ENCODE peak calls at places on chromosome 13, in four cellular contexts. I, O, Q and F are unnamed samples.

GRCh38 chr13:25214371-25215252 is 42.5 kb upstream of the AMER2 start:
- DNase-seq in I (no peak), O (no peak), Q (peak), F (no peak)

GRCh38 chr13:111317042-111317550 is 3.3 kb upstream of the TEX29 start:
- DNase-seq in I (no peak), O (no peak), Q (no peak), F (no peak)

GRCh38 chr13:97934590-97934989 is 18.9 kb upstream of the IPO5 start:
- DNase-seq in I (no peak), O (peak), Q (peak), F (no peak)

GRCh38 chr13:94620286-94620896 is 18.7 kb downstream of the GPR180 start:
- DNase-seq in I (no peak), O (peak), Q (peak), F (peak)

GRCh38 chr13:48244159-48244558 is 11.2 kb downstream of the ITM2B start:
- DNase-seq in I (no peak), O (no peak), Q (no peak), F (no peak)

GRCh38 chr13:111382411-111382810 is 62.0 kb downstream of the TEX29 start:
- DNase-seq in I (no peak), O (no peak), Q (no peak), F (no peak)

GRCh38 chr13:30235206-30235605 is 72.1 kb downstream of the KATNAL1 start:
- DNase-seq in I (no peak), O (no peak), Q (peak), F (no peak)

GRCh38 chr13:110702591-110703526 is 3.1 kb downstream of the CARS2 start:
- DNase-seq in I (no peak), O (peak), Q (peak), F (no peak)

GRCh38 chr13:23321534-23322241 is 111.8 kb downstream of the SACS start:
- DNase-seq in I (no peak), O (no peak), Q (peak), F (peak)

GRCh38 chr13:104769520-104769919 is 1703.3 kb upstream of the SLC10A2 start:
- DNase-seq in I (no peak), O (no peak), Q (no peak), F (peak)

GRCh38 chr13:104779311-104779710 is 1713.1 kb upstream of the SLC10A2 start:
- DNase-seq in I (no peak), O (no peak), Q (no peak), F (no peak)

DNA sequence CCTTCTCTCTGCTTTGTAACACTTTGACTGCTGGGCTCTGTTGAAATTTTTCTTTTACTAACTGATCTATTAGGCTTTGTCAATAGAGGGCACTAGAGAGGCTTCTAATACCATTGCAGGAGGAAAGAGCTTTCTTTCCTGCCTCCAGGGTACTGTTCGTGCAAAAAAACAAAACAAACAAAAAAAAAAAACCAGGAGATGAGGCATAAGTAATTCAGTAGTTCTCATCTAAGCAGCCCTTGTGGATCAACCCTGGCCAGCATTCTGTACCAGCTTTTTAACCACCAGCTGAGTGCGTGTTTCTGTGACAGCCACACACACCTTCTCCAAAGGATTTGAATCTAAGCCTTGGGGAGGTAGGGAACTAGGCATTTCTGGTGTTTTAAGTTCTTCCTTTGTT is 1707.6 kb upstream of the SLC10A2 start:
- DNase-seq in I (no peak), O (peak), Q (peak), F (no peak)
- TF ChIP-seq CTCF in I (peak), O (peak), Q (peak), F (peak)

GRCh38 chr13:60230593-60230992 is 66.9 kb upstream of the DIAPH3 start:
- DNase-seq in I (no peak), O (peak), Q (peak), F (no peak)

GRCh38 chr13:60221581-60221980 is 57.9 kb upstream of the DIAPH3 start:
- DNase-seq in I (no peak), O (no peak), Q (no peak), F (no peak)

GRCh38 chr13:60227168-60227567 is 63.4 kb upstream of the DIAPH3 start:
- DNase-seq in I (no peak), O (no peak), Q (peak), F (no peak)

GRCh38 chr13:60229708-60230272 is 66.1 kb upstream of the DIAPH3 start:
- DNase-seq in I (no peak), O (no peak), Q (peak), F (no peak)

GRCh38 chr13:60226507-60226906 is 62.8 kb upstream of the DIAPH3 start:
- DNase-seq in I (no peak), O (peak), Q (peak), F (peak)
- TF ChIP-seq CTCF in I (no peak), O (peak), Q (no peak), F (no peak)

DNA sequence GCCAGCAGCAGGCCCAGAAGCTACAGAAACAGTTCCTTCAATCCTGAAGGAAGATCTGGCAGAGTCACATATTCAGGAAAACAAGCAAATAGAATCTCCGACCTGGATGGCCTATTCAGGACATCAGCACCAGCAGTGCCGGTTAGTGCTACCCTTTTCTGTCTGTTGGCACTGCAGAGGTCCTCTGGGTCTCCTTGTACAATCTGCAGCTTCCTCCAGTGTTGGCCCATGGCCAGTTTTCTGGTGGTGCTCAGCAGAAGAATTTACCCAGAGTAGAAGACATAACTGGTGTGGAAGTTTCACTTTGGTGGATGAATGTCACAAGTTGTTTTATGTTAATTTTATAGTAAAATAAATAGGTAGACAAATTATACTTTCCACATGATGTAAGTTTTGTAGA is 498.1 kb downstream of the COG6 start:
- DNase-seq in I (no peak), O (no peak), Q (no peak), F (peak)
- TF ChIP-seq CTCF in I (no peak), O (no peak), Q (no peak), F (no peak)

GRCh38 chr13:37602743-37603381 is 4.3 kb upstream of the POSTN start:
- DNase-seq in I (no peak), O (peak), Q (peak), F (no peak)
- TF ChIP-seq CTCF in I (peak), O (peak), Q (peak), F (peak)

DNA sequence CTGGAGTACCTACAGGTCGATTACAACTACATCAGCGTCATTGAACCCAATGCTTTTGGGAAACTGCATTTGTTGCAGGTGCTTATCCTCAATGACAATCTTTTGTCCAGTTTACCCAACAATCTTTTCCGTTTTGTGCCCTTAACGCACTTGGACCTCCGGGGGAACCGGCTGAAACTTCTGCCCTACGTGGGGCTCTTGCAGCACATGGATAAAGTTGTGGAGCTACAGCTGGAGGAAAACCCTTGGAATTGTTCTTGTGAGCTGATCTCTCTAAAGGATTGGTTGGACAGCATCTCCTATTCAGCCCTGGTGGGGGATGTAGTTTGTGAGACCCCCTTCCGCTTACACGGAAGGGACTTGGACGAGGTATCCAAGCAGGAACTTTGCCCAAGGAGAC is 4.7 kb downstream of the SLITRK5 start:
- DNase-seq in I (no peak), O (no peak), Q (no peak), F (no peak)
- TF ChIP-seq CTCF in I (no peak), O (no peak), Q (no peak), F (no peak)

GRCh38 chr13:73948848-73949529 is 185.2 kb downstream of the KLF12 start:
- DNase-seq in I (no peak), O (no peak), Q (no peak), F (no peak)

GRCh38 chr13:73945871-73946270 is 188.3 kb downstream of the KLF12 start:
- DNase-seq in I (no peak), O (peak), Q (peak), F (no peak)

GRCh38 chr13:73943137-73943964 is 190.9 kb downstream of the KLF12 start:
- DNase-seq in I (no peak), O (no peak), Q (peak), F (no peak)

GRCh38 chr13:73943965-73944233 is 190.3 kb downstream of the KLF12 start:
- DNase-seq in I (no peak), O (peak), Q (no peak), F (no peak)

GRCh38 chr13:73945371-73945770 is 188.8 kb downstream of the KLF12 start:
- DNase-seq in I (no peak), O (no peak), Q (peak), F (no peak)
- TF ChIP-seq CTCF in I (no peak), O (no peak), Q (no peak), F (no peak)

GRCh38 chr13:108325863-108326262 is 56.3 kb downstream of the TNFSF13B start:
- DNase-seq in I (no peak), O (no peak), Q (no peak), F (no peak)
- TF ChIP-seq CTCF in I (no peak), O (no peak), Q (no peak), F (no peak)

DNA sequence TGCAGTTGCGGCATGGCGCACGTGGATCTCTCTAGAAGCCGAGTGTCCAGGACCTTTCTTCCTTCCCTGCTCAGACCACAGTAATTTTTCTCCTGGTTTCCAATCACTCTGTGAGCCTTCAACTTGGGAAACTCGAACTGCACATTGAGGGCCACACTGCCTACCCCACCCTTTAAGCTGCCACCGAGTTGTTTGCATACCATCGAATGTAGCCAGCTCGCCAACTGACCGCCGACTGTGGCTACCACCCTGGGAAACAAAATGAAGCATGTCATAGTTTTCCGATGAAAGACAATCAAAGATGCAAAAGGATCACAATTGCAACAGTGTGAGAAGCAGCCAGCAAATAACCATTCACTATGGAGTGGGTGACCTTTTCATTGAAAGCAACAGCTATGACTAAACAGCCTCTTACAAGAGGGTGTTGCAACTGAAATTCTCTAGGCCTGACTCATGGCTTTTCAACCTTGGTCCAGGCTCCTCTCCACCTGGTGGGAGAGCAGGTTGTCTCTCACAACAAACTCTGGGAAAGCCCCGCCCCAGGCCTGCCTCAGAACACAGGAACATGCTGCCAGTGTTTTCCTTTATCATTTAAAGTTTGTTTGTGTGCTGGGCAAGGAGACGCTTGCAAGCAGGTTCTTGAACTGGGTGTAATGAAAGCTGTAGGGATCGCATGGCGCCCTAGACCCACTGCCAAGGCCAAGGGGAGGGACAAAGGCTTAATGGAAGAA is 141.7 kb upstream of the SERP2 start:
- DNase-seq in I (no peak), O (no peak), Q (peak), F (peak)
- TF ChIP-seq CTCF in I (no peak), O (peak), Q (peak), F (no peak)

GRCh38 chr13:26929971-26930730 is 169.6 kb upstream of the GPR12 start:
- DNase-seq in I (peak), O (peak), Q (peak), F (peak)
- TF ChIP-seq CTCF in I (peak), O (peak), Q (peak), F (peak)